ENCODE peak calls at places on chromosome 2, in six cellular contexts. K is stimulated activated CD4-positive, alpha-beta T cell treated with anti-CD3 and anti-CD28 coated beads, Interleukin-12 subunit alpha, Interleukin-12 subunit beta, amount 100 ng/mL, for 4 hours; U is heart right ventricle; E is AG04449; N is RPMI8226; P is germinal center. C is an unnamed sample.
A peak's percentile ranks its signal among the peaks of the same experiment; 100 is the strongest.

GRCh38 chr2:26399781-26400376 is 1.8 kb upstream of the DRC1 start:
- DNase-seq in E (no peak), K (no peak), P (no peak), U (no peak), N (no peak), C (no peak)

GRCh38 chr2:10452334-10452733 is 4.2 kb upstream of the ODC1 start:
- DNase-seq in K (no peak), E (peak; percentile 33), P (no peak), U (no peak), N (peak; percentile 55), C (no peak)

GRCh38 chr2:68925298-68925885 is 27.3 kb downstream of the GKN2 start:
- DNase-seq in E (no peak), U (peak; percentile 35), K (no peak), N (peak; percentile 68), P (peak; percentile 75), C (no peak)

GRCh38 chr2:221853297-221853696 is 281.2 kb upstream of the EPHA4 start:
- DNase-seq in U (no peak), P (no peak), K (no peak), E (no peak), N (no peak), C (no peak)

GRCh38 chr2:64383016-64383588 is 70.9 kb upstream of the LGALSL start:
- DNase-seq in P (no peak), K (no peak), N (no peak), E (no peak), U (no peak), C (no peak)

GRCh38 chr2:226692521-226693126 is 107.0 kb downstream of the IRS1 start:
- DNase-seq in E (no peak), K (no peak), U (no peak), N (no peak), P (no peak), C (no peak)

GRCh38 chr2:28658369-28658768 is 93.3 kb upstream of the PPP1CB start:
- DNase-seq in P (no peak), N (no peak), E (no peak), U (no peak), K (no peak), C (no peak)

GRCh38 chr2:62501794-62502500 is 4.0 kb downstream of the TMEM17 start:
- DNase-seq in K (no peak), N (no peak), E (no peak), P (no peak), U (no peak), C (no peak)

GRCh38 chr2:199999166-199999565 is 43.8 kb downstream of the MAIP1 start:
- DNase-seq in N (no peak), K (no peak), P (no peak), E (no peak), U (no peak), C (no peak)

GRCh38 chr2:134839649-134840048 is 1.2 kb downstream of the ACMSD start:
- DNase-seq in K (no peak), P (no peak), E (no peak), N (no peak), U (no peak), C (no peak)

GRCh38 chr2:235050992-235051351 is 99.2 kb downstream of the SH3BP4 start:
- DNase-seq in E (peak; percentile 66), U (peak; percentile 94), P (no peak), K (no peak), N (peak; percentile 85), C (peak; percentile 75)

GRCh38 chr2:172261292-172261691 is 158.6 kb upstream of the DLX2 start:
- DNase-seq in E (no peak), K (no peak), U (no peak), N (no peak), P (no peak), C (no peak)

GRCh38 chr2:181656450-181657261 is at the start of gene CERKL:
- DNase-seq in N (peak; percentile 4), E (no peak), U (no peak), K (no peak), P (peak; percentile 54), C (peak; percentile 83)

GRCh38 chr2:241009191-241009590 is 10.8 kb downstream of the SNED1 start:
- DNase-seq in K (no peak), N (no peak), P (no peak), E (no peak), U (no peak), C (no peak)

GRCh38 chr2:217114117-217114516 is 254.3 kb upstream of the TNP1 start:
- DNase-seq in U (no peak), N (no peak), E (no peak), P (no peak), K (no peak), C (no peak)

GRCh38 chr2:158723921-158724802 is 71.0 kb upstream of the DAPL1 start:
- DNase-seq in P (no peak), N (no peak), U (no peak), K (no peak), E (no peak), C (no peak)

GRCh38 chr2:105364436-105365139 is 27.2 kb downstream of the C2orf49 start:
- DNase-seq in N (no peak), U (no peak), K (no peak), P (no peak), E (no peak), C (no peak)

GRCh38 chr2:30230479-30230854 is 867 bp upstream of the LBH start:
- DNase-seq in N (no peak), U (peak; percentile 81), K (no peak), P (no peak), E (no peak), C (peak; percentile 87)

C was measured in spleen.